ENCODE peak calls at places on chromosomes 12 and 14, in seven cellular contexts. G, N, Z, I, J, C and E are unnamed samples.

GRCh38 chr12:123384318-123384993 is 524 bp downstream of the KMT5A start:
- DNase-seq in Z (peak), I (peak), G (peak), N (no peak), J (peak), C (no peak), E (no peak)

GRCh38 chr14:51828017-51828797 is 32.2 kb upstream of the GNG2 start:
- DNase-seq in Z (peak), I (peak), C (no peak), G (peak), J (no peak), N (no peak), E (peak)

GRCh38 chr12:97556201-97556824 is 93.7 kb downstream of the RMST start:
- DNase-seq in Z (peak), J (no peak), I (peak), G (no peak), N (no peak), C (no peak), E (peak)

GRCh38 chr12:21881950-21882349 is 59.3 kb downstream of the ABCC9 start:
- DNase-seq in N (no peak), G (no peak), C (no peak), J (no peak), I (no peak), Z (peak), E (no peak)

GRCh38 chr12:32444895-32445294 is 45.5 kb downstream of the FGD4 start:
- DNase-seq in I (peak), N (no peak), J (no peak), Z (no peak), G (peak), C (peak), E (peak)

GRCh38 chr14:100668352-100668751 is 58.3 kb upstream of the DLK1 start:
- DNase-seq in J (no peak), N (no peak), G (no peak), Z (no peak), I (peak), C (no peak), E (no peak)

GRCh38 chr14:92690171-92691011 is 58.0 kb downstream of the LGMN start:
- DNase-seq in N (no peak), G (peak), C (no peak), Z (peak), J (peak), I (peak), E (peak)

GRCh38 chr14:76647699-76648298 is 113.5 kb upstream of the VASH1 start:
- DNase-seq in I (peak), Z (no peak), C (peak), G (peak), J (peak), N (no peak), E (peak)

GRCh38 chr12:11822071-11822818 is 172.8 kb downstream of the ETV6 start:
- DNase-seq in C (no peak), J (no peak), G (no peak), N (no peak), I (no peak), Z (no peak), E (peak)

GRCh38 chr14:72892103-72892878 is 1.6 kb downstream of the DPF3 start:
- DNase-seq in N (no peak), C (no peak), Z (no peak), G (no peak), I (peak), J (peak), E (no peak)

GRCh38 chr14:89367449-89368120 is 49.4 kb downstream of the FOXN3 start:
- DNase-seq in C (no peak), I (no peak), Z (no peak), J (no peak), N (no peak), G (no peak), E (no peak)

GRCh38 chr14:74975059-74975810 is 19.8 kb upstream of the PGF start:
- DNase-seq in N (peak), J (peak), Z (no peak), I (no peak), G (no peak), C (no peak), E (no peak)

GRCh38 chr14:35632276-35633071 is 98.5 kb downstream of the INSM2 start:
- DNase-seq in Z (no peak), I (no peak), N (no peak), J (no peak), C (no peak), G (no peak), E (no peak)

GRCh38 chr14:98704441-98704840 is 567.6 kb downstream of the BCL11B start:
- DNase-seq in I (no peak), J (no peak), N (no peak), G (no peak), Z (no peak), C (no peak), E (no peak)

GRCh38 chr14:105480807-105481801 is 5.6 kb upstream of the CRIP1 start:
- DNase-seq in C (no peak), I (peak), Z (peak), G (peak), J (peak), N (peak), E (peak)

GRCh38 chr14:59455411-59455810 is 9.8 kb downstream of the GPR135 start:
- DNase-seq in C (no peak), Z (no peak), N (no peak), J (no peak), I (no peak), G (no peak), E (no peak)

GRCh38 chr12:53060064-53060720 is 10.3 kb downstream of the TNS2 start:
- DNase-seq in N (no peak), G (no peak), J (no peak), Z (no peak), C (no peak), I (no peak), E (no peak)

GRCh38 chr14:55373784-55374725 is 37.6 kb downstream of the ATG14 start:
- DNase-seq in J (no peak), C (peak), Z (no peak), N (no peak), G (no peak), I (peak), E (peak)

GRCh38 chr12:75823475-75823874 is 208.1 kb downstream of the PHLDA1 start:
- DNase-seq in Z (no peak), J (no peak), I (no peak), N (no peak), C (no peak), G (no peak), E (peak)

GRCh38 chr14:90654831-90655276 is 161.4 kb downstream of the TTC7B start:
- DNase-seq in Z (no peak), C (no peak), G (no peak), I (no peak), J (no peak), N (no peak), E (peak)

GRCh38 chr12:131457331-131458047 is 253.4 kb upstream of the SFSWAP start:
- DNase-seq in G (no peak), C (no peak), Z (no peak), I (no peak), N (no peak), J (no peak), E (no peak)

GRCh38 chr12:51082561-51083139 is 746 bp downstream of the CSRNP2 start:
- DNase-seq in I (no peak), C (no peak), G (peak), J (no peak), Z (peak), N (no peak), E (no peak)

GRCh38 chr12:59079472-59079871 is 159.2 kb upstream of the LRIG3 start:
- DNase-seq in N (no peak), I (no peak), G (no peak), C (no peak), Z (no peak), J (no peak), E (no peak)

GRCh38 chr14:34322940-34323418 is 139.1 kb downstream of the SPTSSA start:
- DNase-seq in G (peak), Z (peak), C (no peak), J (peak), I (peak), N (peak), E (no peak)

GRCh38 chr14:93752980-93753561 is 35.2 kb downstream of the PRIMA1 start:
- DNase-seq in G (no peak), Z (no peak), N (no peak), J (no peak), C (no peak), I (no peak), E (no peak)

GRCh38 chr12:88494520-88494919 is 85.8 kb downstream of the KITLG start:
- DNase-seq in J (no peak), C (no peak), Z (no peak), I (no peak), G (no peak), N (no peak), E (no peak)

GRCh38 chr14:105328678-105329390 is 14.3 kb downstream of the PACS2 start:
- DNase-seq in I (no peak), Z (no peak), J (no peak), C (no peak), G (no peak), N (no peak), E (no peak)

GRCh38 chr14:78927261-78927660 is 757.1 kb downstream of the NRXN3 start:
- DNase-seq in C (no peak), Z (no peak), G (no peak), N (no peak), J (no peak), I (no peak), E (no peak)

DNA sequence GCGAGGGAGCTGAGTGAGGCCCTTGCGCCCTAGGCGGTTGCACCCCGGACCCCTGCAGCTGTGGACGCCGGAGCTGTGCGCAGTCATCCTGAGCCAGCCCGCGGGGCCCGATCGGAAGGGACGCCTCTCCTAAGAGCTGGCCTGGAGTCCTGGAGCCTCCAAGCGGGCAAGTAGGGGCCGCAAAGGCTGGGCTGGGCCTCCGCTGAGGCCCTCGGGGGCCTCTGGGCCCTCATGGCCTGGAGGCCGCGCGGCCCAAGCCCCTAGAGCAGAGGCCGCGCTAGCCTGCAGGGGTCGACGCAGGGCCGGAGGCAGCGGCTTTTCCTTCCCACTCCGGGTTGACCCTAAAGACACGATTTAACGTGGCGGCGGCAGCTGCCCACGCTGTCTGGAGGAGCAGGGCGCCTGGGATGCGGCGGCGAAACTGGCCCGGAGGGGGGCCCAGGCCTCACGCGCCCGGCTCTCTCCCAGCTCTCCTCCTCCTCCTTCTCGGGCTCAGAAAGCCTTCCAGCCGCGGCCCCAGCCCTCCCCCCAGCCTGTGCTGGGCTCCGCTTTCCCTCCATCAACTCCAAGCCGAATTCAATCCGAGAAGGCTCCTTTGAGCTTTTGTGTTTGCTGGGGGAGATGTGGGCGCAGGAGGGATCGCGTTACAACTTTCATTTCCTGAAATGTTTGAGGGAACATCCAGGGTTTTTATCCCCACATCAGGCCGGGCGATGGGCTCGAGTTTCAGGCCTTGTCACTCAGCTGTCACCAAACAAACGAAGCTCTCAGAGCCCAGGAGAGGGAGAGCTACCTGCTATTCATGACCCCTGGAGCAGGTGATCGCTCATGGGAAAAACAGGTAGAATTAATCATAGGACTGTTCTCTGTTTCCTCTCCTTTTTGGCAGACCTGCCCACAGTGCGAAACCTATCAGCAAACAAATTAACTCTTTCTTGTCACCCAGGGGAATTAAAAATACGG is 11.5 kb downstream of the SIX1 start:
- DNase-seq in I (peak), Z (no peak), N (no peak), G (no peak), J (peak), C (no peak), E (no peak)
- TF ChIP-seq CTCF in I (no peak), Z (no peak), N (no peak), G (no peak), J (no peak), C (no peak), E (no peak)

GRCh38 chr14:28012629-28013415 is 753.8 kb upstream of the FOXG1 start:
- DNase-seq in G (no peak), I (no peak), N (no peak), Z (no peak), J (peak), C (no peak), E (no peak)
- TF ChIP-seq CTCF in G (no peak), I (no peak), N (no peak), Z (no peak), J (no peak), C (no peak), E (no peak)

DNA sequence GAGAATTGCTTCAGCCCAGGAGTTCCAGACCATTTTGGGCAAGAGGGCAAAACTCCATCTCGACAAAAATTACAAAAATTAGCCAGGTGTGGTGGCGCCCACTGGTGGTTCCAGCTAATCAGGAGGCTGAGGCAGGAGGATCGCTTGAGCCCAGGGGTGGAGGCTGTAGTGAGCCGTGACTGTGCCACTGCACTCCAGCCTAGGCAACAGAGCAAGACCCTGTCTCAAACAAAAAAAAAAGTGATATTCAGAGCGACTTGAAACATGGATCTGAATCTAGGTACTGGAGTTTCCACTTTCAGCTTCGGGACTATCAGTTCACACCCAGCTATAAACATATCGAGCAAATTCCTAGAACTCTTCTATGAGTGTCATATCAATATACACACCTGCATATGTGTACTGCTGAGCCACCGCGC is 16.3 kb upstream of the RNF34 start:
- DNase-seq in G (no peak), C (no peak), I (no peak), J (no peak), Z (no peak), N (no peak), E (no peak)
- TF ChIP-seq CTCF in G (peak), C (no peak), I (peak), J (no peak), Z (no peak), N (no peak), E (no peak)

DNA sequence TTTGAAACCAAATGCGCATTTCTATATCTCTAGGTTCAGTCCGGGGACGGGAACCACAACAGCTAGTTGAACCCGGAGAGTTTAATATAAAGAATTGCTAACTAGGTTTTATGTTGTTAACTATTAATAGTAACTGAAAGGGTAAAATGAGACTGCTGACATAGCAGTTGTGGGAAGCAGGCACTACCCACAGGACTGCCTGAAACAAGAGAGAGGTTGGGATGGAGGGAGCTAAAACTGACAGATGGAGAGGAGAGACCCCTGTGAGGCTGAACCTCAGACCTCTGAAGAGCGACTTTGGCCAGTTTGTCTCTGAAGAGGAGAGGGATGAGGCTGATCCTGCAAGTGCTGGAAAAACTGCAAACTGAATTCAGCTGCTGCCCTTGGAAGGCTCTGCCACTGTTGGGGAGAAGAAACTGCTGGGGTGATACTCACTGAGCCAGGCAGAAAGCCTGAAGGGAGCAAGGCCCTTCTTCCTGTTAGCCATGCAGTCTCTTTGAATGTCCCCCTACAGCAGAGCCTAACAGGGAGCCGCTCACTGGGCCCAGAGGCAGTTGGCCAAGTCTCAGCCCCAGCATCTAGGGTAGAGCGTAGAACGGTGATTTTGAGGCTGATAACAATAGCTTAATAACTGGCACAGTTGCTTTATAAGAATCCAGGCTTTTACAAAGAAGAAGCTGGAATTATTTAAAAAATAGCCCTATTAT is 172.2 kb downstream of the NPAS3 start:
- DNase-seq in G (no peak), J (peak), N (no peak), C (no peak), I (no peak), Z (no peak), E (no peak)
- TF ChIP-seq CTCF in G (no peak), J (no peak), N (no peak), C (no peak), I (no peak), Z (no peak), E (no peak)

GRCh38 chr14:65103150-65103760 is 938 bp upstream of the MAX start:
- DNase-seq in Z (no peak), I (peak), N (no peak), J (no peak), G (peak), C (no peak), E (no peak)
- TF ChIP-seq CTCF in Z (peak), I (no peak), N (no peak), J (no peak), G (peak), C (peak), E (peak)

DNA sequence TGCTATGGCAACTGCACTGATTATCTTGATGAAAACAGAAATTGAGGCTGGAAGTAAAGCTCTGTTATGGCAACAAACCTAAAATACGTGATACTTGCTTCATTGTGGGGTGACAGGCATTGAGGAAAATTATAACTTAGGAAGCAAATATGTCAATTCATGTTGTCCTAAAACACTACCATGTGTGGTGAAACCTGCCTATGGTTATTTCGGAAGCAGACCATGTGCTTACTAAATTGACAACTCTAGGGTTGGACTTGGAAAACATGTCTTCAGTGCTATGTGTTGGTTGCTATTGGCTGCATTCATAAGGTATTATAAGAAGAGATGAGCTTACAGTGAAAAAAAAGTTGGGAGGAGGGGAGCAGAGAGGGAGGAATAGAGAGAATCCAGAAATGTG is 55.0 kb upstream of the C14orf132 start:
- DNase-seq in Z (no peak), C (no peak), N (no peak), I (no peak), G (no peak), J (no peak), E (no peak)
- TF ChIP-seq CTCF in Z (no peak), C (no peak), N (no peak), I (no peak), G (no peak), J (no peak), E (no peak)

GRCh38 chr12:125185740-125186470 is 120.7 kb downstream of the AACS start:
- DNase-seq in C (no peak), G (peak), Z (peak), I (peak), J (peak), N (no peak), E (peak)
- TF ChIP-seq CTCF in C (peak), G (peak), Z (peak), I (peak), J (no peak), N (no peak), E (peak)